ENCODE peak calls at places on chromosomes 16 and 17, in eight cellular contexts. B is fibroblast of villous mesenchyme, M is esophagus squamous epithelium, W is SK-N-SH, G is A549, Z is endodermal cell, R is fibroblast of pulmonary artery, S is left lung. X is an unnamed sample.

GRCh38 chr16:30446203-30446595 is 525 bp upstream of the SEPHS2 start:
- DNase-seq in B (no peak), M (no peak), W (no peak), G (no peak), Z (no peak), R (no peak), S (no peak), X (no peak)

GRCh38 chr17:80605326-80606066 is 60.9 kb downstream of the RPTOR start:
- DNase-seq in B (peak), M (no peak), W (no peak), G (peak), Z (no peak), R (no peak), S (no peak), X (no peak)

GRCh38 chr17:55734128-55734781 is 11.6 kb upstream of the TMEM100 start:
- DNase-seq in B (no peak), M (no peak), W (peak), G (no peak), Z (peak), R (no peak), S (no peak), X (no peak)

GRCh38 chr17:4678448-4679026 is 25.4 kb downstream of the PELP1 start:
- DNase-seq in B (peak), M (no peak), W (peak), G (peak), Z (no peak), R (peak), S (no peak), X (peak)

GRCh38 chr16:47492428-47493357 is 31.6 kb downstream of the PHKB start:
- DNase-seq in B (peak), M (peak), W (no peak), G (no peak), Z (no peak), R (peak), S (peak), X (no peak)

GRCh38 chr16:68686905-68687304 is 41.8 kb downstream of the CDH3 start:
- DNase-seq in B (no peak), M (no peak), W (no peak), G (no peak), Z (no peak), R (no peak), S (no peak), X (no peak)

GRCh38 chr16:58016841-58017446 is 8.6 kb upstream of the MMP15 start:
- DNase-seq in B (no peak), M (no peak), W (no peak), G (no peak), Z (no peak), R (no peak), S (peak), X (no peak)

GRCh38 chr17:50249887-50250286 is 24.4 kb upstream of the TMEM92 start:
- DNase-seq in B (no peak), M (no peak), W (no peak), G (no peak), Z (no peak), R (no peak), S (no peak), X (no peak)

GRCh38 chr17:73203135-73203787 is 10.4 kb downstream of the COG1 start:
- DNase-seq in B (no peak), M (no peak), W (no peak), G (no peak), Z (no peak), R (peak), S (no peak), X (no peak)

GRCh38 chr17:58586009-58586408 is 71.6 kb upstream of the MTMR4 start:
- DNase-seq in B (no peak), M (no peak), W (no peak), G (no peak), Z (no peak), R (no peak), S (no peak), X (no peak)

GRCh38 chr16:65771707-65772106 is 594.8 kb upstream of the CDH5 start:
- DNase-seq in B (no peak), M (no peak), W (no peak), G (no peak), Z (no peak), R (no peak), S (no peak), X (no peak)

GRCh38 chr17:43543300-43543699 is 2.8 kb downstream of the ETV4 start:
- DNase-seq in B (no peak), M (no peak), W (no peak), G (no peak), Z (no peak), R (no peak), S (no peak), X (no peak)

GRCh38 chr16:56345406-56346050 is 79.8 kb downstream of the AMFR start:
- DNase-seq in B (no peak), M (no peak), W (no peak), G (no peak), Z (no peak), R (no peak), S (peak), X (no peak)

GRCh38 chr16:56347166-56347565 is 78.2 kb downstream of the AMFR start:
- DNase-seq in B (no peak), M (no peak), W (no peak), G (no peak), Z (no peak), R (no peak), S (peak), X (no peak)

GRCh38 chr16:56343661-56344517 is 81.5 kb downstream of the AMFR start:
- DNase-seq in B (no peak), M (no peak), W (no peak), G (peak), Z (no peak), R (no peak), S (peak), X (no peak)

GRCh38 chr16:56346131-56346890 is 79.0 kb downstream of the AMFR start:
- DNase-seq in B (no peak), M (no peak), W (no peak), G (no peak), Z (no peak), R (no peak), S (peak), X (no peak)

DNA sequence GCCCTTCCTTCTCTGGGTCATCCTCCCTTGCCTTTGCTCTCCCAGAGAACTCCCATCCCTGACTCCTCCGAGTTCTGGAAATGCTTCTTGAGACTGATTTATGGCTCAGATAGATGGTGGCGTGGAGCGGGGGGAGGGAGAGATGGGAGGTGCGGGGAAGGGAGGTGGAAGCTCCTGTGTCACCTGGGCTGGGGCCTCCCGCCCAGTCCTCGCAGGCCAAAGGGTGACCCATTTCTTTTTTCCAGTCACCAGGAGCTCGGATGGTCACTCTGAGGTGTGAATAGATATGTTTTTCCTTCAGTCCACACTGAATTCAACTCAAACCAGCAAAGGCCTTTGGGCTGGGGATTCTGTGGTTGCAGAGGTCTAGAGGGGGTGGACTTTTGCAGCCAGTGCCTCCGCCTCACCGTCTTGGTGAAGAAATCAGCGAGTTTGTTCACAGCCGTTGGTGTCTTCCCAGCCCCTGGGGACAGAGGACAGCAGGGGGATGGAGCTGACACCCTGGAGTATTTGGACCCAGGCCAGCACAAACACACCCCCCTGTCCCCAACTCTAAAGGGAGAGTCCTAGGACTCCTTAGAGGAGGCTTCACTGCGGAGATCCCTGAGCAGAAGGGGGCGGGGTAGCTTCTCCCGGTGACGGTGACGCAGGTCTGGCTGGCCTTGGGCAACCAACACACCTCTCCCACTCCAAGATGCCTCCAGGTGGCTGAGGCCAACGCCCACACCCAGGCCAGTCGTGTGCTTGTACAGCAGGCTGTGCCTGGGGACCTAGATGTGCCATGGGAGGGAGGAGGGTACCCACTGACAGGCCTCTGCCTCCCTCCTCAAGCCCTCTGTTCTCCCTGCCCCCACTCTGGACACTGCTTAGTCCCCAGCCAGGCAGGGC is 80.6 kb downstream of the AMFR start:
- DNase-seq in B (no peak), M (no peak), W (no peak), G (no peak), Z (no peak), R (no peak), S (peak), X (no peak)
- H3K4me3 ChIP-seq in B (no peak), M (no peak), W (no peak), G (no peak), Z (no peak), R (no peak), S (no peak), X (no peak)

GRCh38 chr17:45311406-45311761 is 5.4 kb downstream of the MAP3K14 start:
- DNase-seq in B (no peak), M (no peak), W (no peak), G (no peak), Z (peak), R (no peak), S (no peak), X (no peak)
- TF ChIP-seq CTCF in B (peak), M (no peak), W (peak), G (no peak), Z (no peak), R (no peak), S (no peak), X (no peak)

DNA sequence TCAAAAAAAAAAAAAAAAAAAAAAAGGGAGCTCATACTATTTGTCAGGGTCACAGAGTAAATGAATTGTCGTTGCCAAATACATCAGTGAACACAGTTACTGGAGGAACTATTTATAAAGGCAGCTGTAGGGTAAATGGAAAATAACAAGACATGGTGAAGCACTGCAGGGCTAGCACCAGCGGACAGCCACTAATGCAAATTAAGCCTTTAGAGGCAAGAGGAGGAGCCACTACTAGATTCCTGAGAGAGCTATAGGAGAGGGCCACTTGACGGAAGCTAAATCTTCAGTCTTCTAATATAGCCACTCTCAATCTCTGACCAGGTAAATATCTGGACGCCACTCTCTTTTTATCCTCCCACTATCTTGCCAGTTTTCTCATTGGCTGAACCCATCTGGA is 801.2 kb upstream of the GOT2 start:
- DNase-seq in B (no peak), M (no peak), W (no peak), G (no peak), Z (no peak), R (no peak), S (no peak), X (no peak)
- H3K4me3 ChIP-seq in B (no peak), M (no peak), W (no peak), G (no peak), Z (no peak), R (no peak), S (no peak), X (no peak)

GRCh38 chr16:3183445-3184139 is 4.4 kb upstream of the OR1F1 start:
- DNase-seq in B (no peak), M (no peak), W (no peak), G (no peak), Z (peak), R (no peak), S (no peak), X (no peak)
- TF ChIP-seq CTCF in B (no peak), M (no peak), W (no peak), G (peak), Z (no peak), R (no peak), S (no peak), X (no peak)

GRCh38 chr16:2156849-2157224 is 1.3 kb downstream of the TRAF7 start:
- DNase-seq in B (no peak), M (no peak), W (no peak), G (no peak), Z (no peak), R (no peak), S (peak), X (no peak)
- H3K4me3 ChIP-seq in B (peak), M (peak), W (peak), G (peak), Z (peak), R (peak), S (no peak), X (peak)

DNA sequence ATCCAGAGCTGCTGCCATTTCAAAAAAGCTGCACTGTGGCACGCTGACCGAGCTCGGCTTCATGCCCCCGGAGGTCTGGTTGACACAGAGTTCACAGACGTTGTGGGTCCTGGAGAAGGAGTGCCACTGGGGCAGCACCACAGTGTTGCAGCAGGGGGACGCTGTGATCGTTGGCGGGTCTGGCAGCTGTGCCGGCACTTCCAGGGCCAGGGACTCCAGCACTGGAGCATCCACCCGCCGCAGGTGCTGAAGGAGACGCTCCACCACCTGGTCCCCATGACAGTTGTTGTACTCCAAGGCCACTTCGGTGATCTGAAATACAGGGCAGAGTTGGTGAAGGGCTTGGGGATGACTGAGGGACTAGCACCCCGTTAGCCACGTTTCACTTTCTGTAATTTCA is 23.5 kb downstream of the SNN start:
- DNase-seq in B (no peak), M (no peak), W (no peak), G (no peak), Z (no peak), R (no peak), S (no peak), X (no peak)
- TF ChIP-seq CTCF in B (no peak), M (no peak), W (no peak), G (no peak), Z (no peak), R (no peak), S (no peak), X (no peak)

GRCh38 chr16:1181715-1182671 is 29.1 kb downstream of the CACNA1H start:
- DNase-seq in B (peak), M (no peak), W (no peak), G (peak), Z (no peak), R (peak), S (peak), X (peak)
- H3K4me3 ChIP-seq in B (no peak), M (no peak), W (no peak), G (peak), Z (no peak), R (no peak), S (no peak), X (no peak)

DNA sequence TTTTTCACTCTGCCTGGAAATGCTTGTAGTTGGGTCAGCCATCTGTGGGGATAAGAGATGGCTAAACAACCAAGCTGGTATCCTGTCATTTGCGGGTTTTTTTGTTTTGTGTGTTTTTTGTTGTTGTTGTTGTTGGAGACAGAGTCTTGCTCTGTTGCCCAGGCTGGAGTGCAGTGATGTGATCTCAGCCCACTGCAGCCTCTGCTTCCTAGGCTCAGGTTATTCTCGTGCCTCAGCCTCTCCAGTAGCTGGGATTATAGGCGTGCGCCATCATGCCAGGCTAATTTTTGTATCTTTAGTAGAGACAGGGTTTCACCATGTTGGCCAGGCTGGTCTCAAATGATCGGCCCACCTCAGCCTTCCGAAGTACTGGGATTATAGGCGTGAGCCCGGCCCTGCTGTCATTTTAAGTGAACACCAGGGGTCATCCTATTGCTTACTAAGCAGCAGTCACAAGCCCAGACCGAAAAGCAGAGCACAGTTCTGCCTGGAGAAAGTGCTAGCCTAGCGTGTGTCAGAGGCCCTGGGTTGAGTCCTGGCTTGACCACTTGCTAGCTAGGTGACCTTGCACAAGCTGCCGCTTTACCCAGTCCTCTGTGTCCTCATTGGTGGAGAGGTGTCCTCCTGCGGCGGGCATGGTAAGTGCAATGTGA is 4.6 kb downstream of the SMCR8 start:
- DNase-seq in B (peak), M (no peak), W (peak), G (peak), Z (peak), R (peak), S (no peak), X (peak)
- TF ChIP-seq CTCF in B (peak), M (peak), W (peak), G (peak), Z (peak), R (peak), S (no peak), X (peak)

GRCh38 chr17:40558651-40559015 is 6.6 kb downstream of the CCR7 start:
- DNase-seq in B (no peak), M (no peak), W (no peak), G (no peak), Z (peak), R (no peak), S (no peak), X (no peak)

GRCh38 chr17:40560592-40561293 is 4.5 kb downstream of the CCR7 start:
- DNase-seq in B (peak), M (no peak), W (no peak), G (no peak), Z (no peak), R (peak), S (no peak), X (no peak)

GRCh38 chr17:40559016-40559853 is 6.0 kb downstream of the CCR7 start:
- DNase-seq in B (peak), M (no peak), W (no peak), G (no peak), Z (peak), R (peak), S (no peak), X (no peak)

GRCh38 chr17:40561294-40561870 is 3.9 kb downstream of the CCR7 start:
- DNase-seq in B (no peak), M (no peak), W (no peak), G (no peak), Z (no peak), R (no peak), S (no peak), X (no peak)

DNA sequence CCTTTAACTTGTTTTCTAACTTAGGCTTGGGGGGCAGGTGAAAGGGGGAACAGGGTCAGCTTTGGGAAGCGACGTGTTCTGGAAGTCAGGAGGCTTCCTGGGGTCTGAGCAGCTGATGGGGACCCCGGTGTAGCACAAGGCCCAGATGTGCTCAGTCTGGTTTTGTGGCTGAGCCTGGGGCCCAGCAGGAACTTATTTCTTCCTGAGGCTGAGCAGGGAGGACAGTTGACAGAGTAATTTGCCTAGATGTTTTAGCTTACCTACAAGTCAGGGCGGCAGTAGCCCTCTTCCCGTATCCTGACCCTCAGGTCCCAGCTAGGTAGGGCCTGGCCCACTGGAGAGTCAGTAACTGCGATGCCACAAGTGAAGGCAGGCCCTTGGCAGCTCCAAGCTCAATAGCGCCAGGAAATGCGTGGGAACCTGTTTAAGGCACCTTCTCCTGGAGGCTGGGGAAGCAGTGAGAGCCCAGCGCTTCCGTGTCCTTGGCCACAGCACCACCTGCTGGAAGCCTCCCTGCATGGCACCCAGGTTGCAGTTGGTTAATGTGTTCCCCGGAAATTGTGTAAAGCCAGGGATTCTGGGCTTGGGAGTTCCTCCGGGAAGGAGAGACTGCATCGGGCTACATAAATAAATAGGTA is 5.2 kb downstream of the CCR7 start:
- DNase-seq in B (peak), M (no peak), W (peak), G (peak), Z (peak), R (peak), S (peak), X (peak)
- H3K4me3 ChIP-seq in B (no peak), M (peak), W (peak), G (no peak), Z (no peak), R (no peak), S (no peak), X (no peak)